ENCODE peak calls at places on chromosomes 5 and 9, in six cellular contexts. R is AG04449; Y is kidney; W is lung; D is naive thymus-derived CD4-positive, alpha-beta T cell; M is heart left ventricle. G is an unnamed sample.
A peak's percentile ranks its signal among the peaks of the same experiment; 100 is the strongest.

GRCh38 chr5:139744471-139745120 is 51.0 kb upstream of the PSD2 start:
- DNase-seq in M (no peak), D (no peak), R (no peak), Y (no peak), W (no peak), G (peak; percentile 60)

GRCh38 chr9:76180541-76180940 is 213.7 kb downstream of the RFK start:
- DNase-seq in M (no peak), D (no peak), Y (no peak), W (no peak), R (peak; percentile 29), G (no peak)

GRCh38 chr9:126860757-126861466 is 473 bp downstream of the ZBTB34 start:
- DNase-seq in W (no peak), Y (peak; percentile 82), M (peak; percentile 25), R (no peak), D (no peak), G (no peak)

GRCh38 chr9:21542780-21543179 is 60.7 kb upstream of the IFNE start:
- DNase-seq in Y (no peak), W (no peak), R (no peak), M (no peak), D (no peak), G (no peak)

GRCh38 chr5:64612349-64612961 is 77.8 kb upstream of the SHISAL2B start:
- DNase-seq in M (peak; percentile 40), D (no peak), Y (no peak), R (no peak), W (no peak), G (no peak)

GRCh38 chr9:14358523-14358922 is 44.6 kb upstream of the NFIB start:
- DNase-seq in R (no peak), Y (no peak), D (no peak), W (no peak), M (no peak), G (no peak)

GRCh38 chr5:68227532-68228160 is 12.1 kb downstream of the PIK3R1 start:
- DNase-seq in R (no peak), D (no peak), M (no peak), W (no peak), Y (no peak), G (no peak)

GRCh38 chr5:172437445-172438303 is 16.7 kb downstream of the SH3PXD2B start:
- DNase-seq in W (peak; percentile 75), R (peak; percentile 64), D (no peak), Y (peak; percentile 92), M (peak; percentile 82), G (peak; percentile 78)

GRCh38 chr9:105901514-105902109 is 207.3 kb downstream of the TMEM38B start:
- DNase-seq in D (no peak), R (no peak), M (peak; percentile 27), Y (no peak), W (no peak), G (peak; percentile 7)

GRCh38 chr9:134597041-134597913 is 44.3 kb upstream of the COL5A1 start:
- DNase-seq in W (peak; percentile 24), D (no peak), Y (peak; percentile 61), R (no peak), M (no peak), G (no peak)

GRCh38 chr5:37248387-37248969 is 698 bp downstream of the CPLANE1 start:
- DNase-seq in D (no peak), Y (no peak), W (no peak), R (no peak), M (no peak), G (no peak)

GRCh38 chr5:126359884-126360283 is 63.3 kb upstream of the GRAMD2B start:
- DNase-seq in W (no peak), D (no peak), Y (no peak), M (no peak), R (no peak), G (no peak)

GRCh38 chr9:114276908-114277821 is 45.7 kb upstream of the ORM1 start:
- DNase-seq in D (no peak), M (peak; percentile 7), W (no peak), Y (peak; percentile 48), R (peak; percentile 91), G (peak; percentile 90)

GRCh38 chr5:144100702-144101101 is 69.8 kb downstream of the YIPF5 start:
- DNase-seq in R (no peak), Y (no peak), D (no peak), M (no peak), W (no peak), G (no peak)

GRCh38 chr5:179781846-179782245 is 11.9 kb upstream of the LTC4S start:
- DNase-seq in Y (no peak), D (no peak), W (no peak), M (no peak), R (no peak), G (no peak)

GRCh38 chr5:86797677-86798076 is 179.9 kb downstream of the COX7C start:
- DNase-seq in D (no peak), W (no peak), Y (no peak), M (no peak), R (no peak), G (no peak)

GRCh38 chr9:133225171-133226011 is 16.3 kb upstream of the OBP2B start:
- DNase-seq in Y (peak; percentile 64), M (no peak), D (no peak), R (no peak), W (no peak), G (no peak)

GRCh38 chr5:160369990-160370712 is at the start of gene C1QTNF2:
- DNase-seq in D (no peak), Y (peak; percentile 88), M (peak; percentile 62), R (no peak), W (no peak), G (peak; percentile 24)

GRCh38 chr9:88278036-88278435 is 110.2 kb upstream of the SPIN1 start:
- DNase-seq in R (no peak), M (no peak), D (no peak), Y (no peak), W (no peak), G (no peak)

GRCh38 chr9:35716236-35716635 is 15.8 kb downstream of the TLN1 start:
- DNase-seq in W (no peak), Y (peak; percentile 59), D (no peak), M (no peak), R (no peak), G (no peak)

GRCh38 chr9:101566904-101567724 is 27.7 kb downstream of the PPP3R2 start:
- DNase-seq in W (no peak), D (peak; percentile 43), M (no peak), Y (no peak), R (no peak), G (no peak)

GRCh38 chr9:120965344-120966004 is 38.9 kb upstream of the TRAF1 start:
- DNase-seq in Y (no peak), M (no peak), R (no peak), W (no peak), D (no peak), G (no peak)

GRCh38 chr9:76512826-76513225 is 53.8 kb downstream of the GCNT1 start:
- DNase-seq in D (no peak), R (no peak), Y (no peak), M (no peak), W (no peak), G (no peak)

GRCh38 chr9:106921341-106921899 is 58.5 kb downstream of the ZNF462 start:
- DNase-seq in Y (no peak), R (no peak), D (peak; percentile 40), W (no peak), M (peak; percentile 62), G (no peak)

GRCh38 chr9:76431601-76432000 is 27.4 kb upstream of the GCNT1 start:
- DNase-seq in M (no peak), W (no peak), Y (no peak), D (no peak), R (no peak), G (no peak)

GRCh38 chr9:89442501-89442978 is 55.4 kb downstream of the SEMA4D start:
- DNase-seq in Y (no peak), W (no peak), R (no peak), D (no peak), M (no peak), G (no peak)
- H3K4me3 ChIP-seq in Y (no peak overlapping the region), W (no peak overlapping the region), R (no peak overlapping the region), D (no peak overlapping the region), M (no peak overlapping the region), G (no peak overlapping the region)

GRCh38 chr9:95463145-95464060 is 53.4 kb downstream of the PTCH1 start:
- DNase-seq in R (no peak), Y (no peak), D (no peak), W (no peak), M (no peak), G (no peak)
- H3K4me3 ChIP-seq in R (peak overlapping the region; percentile 44), Y (no peak overlapping the region), D (peak overlapping the region; percentile 45), W (no peak overlapping the region), M (peak overlapping the region; percentile 53), G (peak overlapping the region; percentile 40)

GRCh38 chr9:94655739-94656138 is 16.4 kb upstream of the FBP1 start:
- DNase-seq in Y (no peak), R (no peak), M (no peak), W (no peak), D (peak; percentile 4), G (no peak)
- H3K4me3 ChIP-seq in Y (peak overlapping the region; percentile 3), R (no peak overlapping the region), M (peak overlapping the region; percentile 12), W (no peak overlapping the region), D (peak overlapping the region; percentile 49), G (peak overlapping the region; percentile 21)

DNA sequence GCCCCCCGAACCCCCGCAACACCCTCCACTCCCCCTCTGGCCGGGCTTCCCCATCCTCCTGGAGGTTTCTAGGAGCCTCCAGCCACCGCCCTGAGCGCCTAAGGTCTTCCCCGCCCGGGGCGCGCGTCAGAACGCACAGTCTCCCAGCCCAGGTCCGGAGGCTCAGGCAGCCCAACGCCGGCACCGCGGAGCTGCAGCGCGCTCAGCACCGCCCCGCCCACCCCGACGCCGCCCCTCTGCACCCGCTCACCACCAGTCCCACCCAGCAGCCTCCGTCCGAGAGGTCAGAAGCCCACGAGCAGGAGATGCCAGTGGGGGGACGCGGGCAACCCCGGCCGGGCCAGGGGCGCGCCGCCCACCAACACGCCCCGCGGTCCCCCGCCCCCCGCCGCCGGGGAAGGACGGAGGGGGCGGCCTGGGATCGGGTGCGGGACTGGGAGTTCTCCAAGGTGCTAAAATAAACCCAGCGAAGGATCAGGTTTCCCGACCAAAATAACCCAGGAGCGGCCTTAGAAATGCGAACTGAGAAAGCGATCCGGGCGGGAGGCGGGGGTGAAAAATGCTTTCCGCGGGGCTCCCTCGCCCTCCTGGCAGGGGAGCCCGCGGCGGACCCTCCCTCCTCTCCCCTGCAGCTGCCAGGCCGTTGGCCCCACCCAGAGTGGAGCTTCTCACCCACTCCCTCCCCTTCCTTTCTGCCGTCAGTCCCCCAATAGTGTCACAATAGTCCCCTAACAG is 6.5 kb upstream of the FAM78A start:
- DNase-seq in W (no peak), M (no peak), Y (no peak), D (no peak), R (no peak), G (no peak)
- H3K4me3 ChIP-seq in W (no peak overlapping the region), M (peak overlapping the region; percentile 54), Y (no peak overlapping the region), D (no peak overlapping the region), R (peak overlapping the region; percentile 18), G (peak overlapping the region; percentile 5)

DNA sequence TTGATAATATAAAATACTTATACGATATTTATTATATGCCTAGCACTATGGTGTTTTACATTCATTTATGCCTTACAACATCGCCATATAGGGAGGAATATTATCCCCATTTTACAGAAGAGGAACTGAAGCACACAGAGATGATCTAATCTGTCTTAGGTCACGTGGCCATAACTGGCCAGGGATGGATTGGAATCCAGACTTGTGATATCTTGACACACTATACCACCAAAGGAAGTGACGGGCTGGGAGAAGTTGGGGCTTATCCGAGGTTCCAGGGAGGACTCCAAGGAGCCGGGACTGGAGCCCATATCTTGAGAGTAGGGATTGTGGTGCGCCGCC is 129.8 kb downstream of the TMEM174 start:
- DNase-seq in R (no peak), W (no peak), Y (no peak), M (no peak), D (no peak), G (no peak)
- H3K4me3 ChIP-seq in R (no peak overlapping the region), W (no peak overlapping the region), Y (no peak overlapping the region), M (no peak overlapping the region), D (no peak overlapping the region), G (no peak overlapping the region)

GRCh38 chr5:59798862-59799667 is 94.5 kb downstream of the PDE4D start:
- DNase-seq in D (no peak), R (no peak), Y (no peak), M (no peak), W (no peak), G (no peak)
- H3K4me3 ChIP-seq in D (no peak overlapping the region), R (no peak overlapping the region), Y (peak overlapping the region; percentile 7), M (peak overlapping the region; percentile 40), W (no peak overlapping the region), G (no peak overlapping the region)